ENCODE peak calls at places on chromosomes 12 and 14, in six cellular contexts. E is T-helper 17 cell, N is lower lobe of right lung, I is right cardiac atrium, F is pancreas, C is DND-41. Y is an unnamed sample.

GRCh38 chr12:75650989-75651695 is 139.7 kb upstream of the KRR1 start:
- ATAC-seq in N (no peak), C (no peak), I (no peak), E (no peak), F (no peak), Y (no peak)

GRCh38 chr14:63026491-63026890 is 18.8 kb downstream of the KCNH5 start:
- ATAC-seq in I (no peak), C (no peak), F (no peak), N (no peak), E (no peak), Y (no peak)

GRCh38 chr12:111123390-111123789 is 203.0 kb upstream of the MYL2 start:
- ATAC-seq in N (no peak), C (no peak), F (no peak), E (no peak), I (no peak), Y (no peak)

GRCh38 chr14:49867831-49868719 is 15.5 kb upstream of the NEMF start:
- ATAC-seq in E (peak), C (peak), I (peak), N (peak), F (peak), Y (peak)

GRCh38 chr12:47367912-47368537 is 288.3 kb upstream of the AMIGO2 start:
- ATAC-seq in E (peak), N (no peak), I (no peak), C (peak), F (no peak), Y (no peak)

GRCh38 chr12:10184261-10184843 is 5.5 kb downstream of the TMEM52B start:
- ATAC-seq in C (no peak), N (peak), I (no peak), F (no peak), E (no peak), Y (no peak)

GRCh38 chr12:107610030-107610859 is 75.4 kb upstream of the PWP1 start:
- ATAC-seq in F (no peak), N (no peak), I (no peak), E (no peak), C (no peak), Y (no peak)

GRCh38 chr14:33777651-33778050 is 173.2 kb downstream of the EGLN3 start:
- ATAC-seq in N (no peak), E (no peak), I (no peak), F (no peak), C (no peak), Y (no peak)

GRCh38 chr12:121939190-121939589 is 20.8 kb downstream of the CFAP251 start:
- ATAC-seq in N (peak), E (no peak), I (no peak), C (peak), F (no peak), Y (peak)

GRCh38 chr12:109671482-109671881 is 42.1 kb upstream of the FAM222A start:
- ATAC-seq in F (no peak), C (no peak), N (no peak), I (no peak), E (no peak), Y (no peak)

GRCh38 chr12:83265798-83266197 is 579.1 kb downstream of the TMTC2 start:
- ATAC-seq in I (no peak), F (no peak), C (no peak), E (no peak), N (no peak), Y (no peak)

GRCh38 chr14:32202468-32202865 is 602 bp downstream of the RNU6-8 start:
- ATAC-seq in N (no peak), F (no peak), I (no peak), C (no peak), E (no peak), Y (no peak)

GRCh38 chr12:121467638-121468403 is 67.9 kb downstream of the RNF34 start:
- ATAC-seq in C (no peak), N (peak), F (peak), E (no peak), I (peak), Y (no peak)